ENCODE peak calls at places on chromosomes 4 and X, in five cellular contexts. One of them, this sample, is unnamed.

GRCh38 chr4:123825596-123826291 is 429.1 kb downstream of the SPRY1 start:
- DNase-seq in omental fat pad: no peak
- DNase-seq in BJ: no peak
- DNase-seq in nephron progenitor cell: no peak
- DNase-seq in GM12865: no peak
- DNase-seq in this sample: no peak

GRCh38 chr4:3320361-3321023 is 27.7 kb downstream of the RGS12 start:
- DNase-seq in BJ: no peak
- DNase-seq in omental fat pad: no peak
- DNase-seq in GM12865: no peak
- DNase-seq in nephron progenitor cell: no peak
- DNase-seq in this sample: no peak

GRCh38 chr4:77203380-77204197 is 46.6 kb downstream of the CCNG2 start:
- DNase-seq in nephron progenitor cell: peak
- DNase-seq in GM12865: peak
- DNase-seq in BJ: peak
- DNase-seq in omental fat pad: peak
- DNase-seq in this sample: peak

GRCh38 chr4:57265831-57266582 is 155.8 kb upstream of the IGFBP7 start:
- DNase-seq in omental fat pad: no peak
- DNase-seq in nephron progenitor cell: peak
- DNase-seq in BJ: no peak
- DNase-seq in GM12865: no peak
- DNase-seq in this sample: no peak

GRCh38 chr4:88196523-88197185 is 38.2 kb upstream of the ABCG2 start:
- DNase-seq in omental fat pad: no peak
- DNase-seq in GM12865: no peak
- DNase-seq in nephron progenitor cell: no peak
- DNase-seq in BJ: no peak
- DNase-seq in this sample: no peak

GRCh38 chr4:98748609-98749008 is 90.2 kb upstream of the TSPAN5 start:
- DNase-seq in nephron progenitor cell: no peak
- DNase-seq in omental fat pad: no peak
- DNase-seq in GM12865: no peak
- DNase-seq in BJ: no peak
- DNase-seq in this sample: no peak

GRCh38 chrX:111411591-111412371 is at the start of gene DCX:
- DNase-seq in nephron progenitor cell: no peak
- DNase-seq in omental fat pad: no peak
- DNase-seq in GM12865: no peak
- DNase-seq in BJ: no peak
- DNase-seq in this sample: no peak

GRCh38 chr4:175090116-175090515 is 172.0 kb downstream of the ADAM29 start:
- DNase-seq in nephron progenitor cell: no peak
- DNase-seq in BJ: no peak
- DNase-seq in omental fat pad: no peak
- DNase-seq in GM12865: no peak
- DNase-seq in this sample: no peak

GRCh38 chr4:103626296-103626695 is 93.5 kb downstream of the TACR3 start:
- DNase-seq in BJ: no peak
- DNase-seq in omental fat pad: no peak
- DNase-seq in nephron progenitor cell: no peak
- DNase-seq in GM12865: no peak
- DNase-seq in this sample: no peak

GRCh38 chrX:22247169-22247568 is 25.5 kb upstream of the CBLL2 start:
- DNase-seq in BJ: no peak
- DNase-seq in GM12865: no peak
- DNase-seq in omental fat pad: no peak
- DNase-seq in nephron progenitor cell: no peak
- DNase-seq in this sample: no peak

GRCh38 chr4:8556341-8557150 is 23.6 kb upstream of the GPR78 start:
- DNase-seq in GM12865: no peak
- DNase-seq in BJ: no peak
- DNase-seq in omental fat pad: no peak
- DNase-seq in nephron progenitor cell: no peak
- DNase-seq in this sample: no peak

GRCh38 chr4:99437686-99438577 is 2.8 kb upstream of the ADH7 start:
- DNase-seq in GM12865: no peak
- DNase-seq in BJ: no peak
- DNase-seq in nephron progenitor cell: no peak
- DNase-seq in omental fat pad: no peak
- DNase-seq in this sample: no peak

GRCh38 chr4:25861422-25861926 is 1.3 kb downstream of the SEL1L3 start:
- DNase-seq in BJ: no peak
- DNase-seq in GM12865: no peak
- DNase-seq in omental fat pad: no peak
- DNase-seq in nephron progenitor cell: no peak
- DNase-seq in this sample: no peak

GRCh38 chr4:88177981-88178632 is 19.7 kb upstream of the ABCG2 start:
- DNase-seq in nephron progenitor cell: no peak
- DNase-seq in BJ: peak
- DNase-seq in GM12865: peak
- DNase-seq in omental fat pad: no peak
- DNase-seq in this sample: peak

GRCh38 chrX:153643431-153644351 is 3.3 kb upstream of the DUSP9 start:
- DNase-seq in nephron progenitor cell: peak
- DNase-seq in GM12865: no peak
- DNase-seq in BJ: no peak
- DNase-seq in omental fat pad: no peak
- DNase-seq in this sample: no peak

GRCh38 chr4:153529646-153530045 is 63.5 kb downstream of the TMEM131L start:
- DNase-seq in nephron progenitor cell: no peak
- DNase-seq in omental fat pad: no peak
- DNase-seq in GM12865: no peak
- DNase-seq in BJ: no peak
- DNase-seq in this sample: no peak

GRCh38 chr4:24475756-24476155 is 108.6 kb downstream of the DHX15 start:
- DNase-seq in BJ: no peak
- DNase-seq in nephron progenitor cell: no peak
- DNase-seq in omental fat pad: no peak
- DNase-seq in GM12865: no peak
- DNase-seq in this sample: no peak

GRCh38 chr4:8328866-8329559 is 59.5 kb downstream of the HTRA3 start:
- DNase-seq in GM12865: no peak
- DNase-seq in BJ: no peak
- DNase-seq in nephron progenitor cell: no peak
- DNase-seq in omental fat pad: no peak
- DNase-seq in this sample: no peak

GRCh38 chr4:10441512-10441911 is 15.7 kb downstream of the ZNF518B start:
- DNase-seq in GM12865: no peak
- DNase-seq in BJ: no peak
- DNase-seq in nephron progenitor cell: no peak
- DNase-seq in omental fat pad: no peak
- DNase-seq in this sample: no peak

GRCh38 chrX:16138108-16138427 is 14.7 kb downstream of the GRPR start:
- DNase-seq in BJ: no peak
- DNase-seq in GM12865: peak
- DNase-seq in omental fat pad: no peak
- DNase-seq in nephron progenitor cell: no peak
- DNase-seq in this sample: no peak

GRCh38 chrX:54386314-54386713 is 28.5 kb upstream of the WNK3 start:
- DNase-seq in omental fat pad: no peak
- DNase-seq in BJ: no peak
- DNase-seq in nephron progenitor cell: no peak
- DNase-seq in GM12865: no peak
- DNase-seq in this sample: no peak

GRCh38 chr4:75514949-75515612 is 808 bp downstream of the THAP6 start:
- DNase-seq in omental fat pad: no peak
- DNase-seq in GM12865: peak
- DNase-seq in BJ: no peak
- DNase-seq in nephron progenitor cell: no peak
- DNase-seq in this sample: no peak

GRCh38 chr4:98126141-98126540 is 17.1 kb downstream of the STPG2 start:
- DNase-seq in GM12865: no peak
- DNase-seq in omental fat pad: no peak
- DNase-seq in BJ: no peak
- DNase-seq in nephron progenitor cell: no peak
- DNase-seq in this sample: no peak

GRCh38 chr4:109826719-109827118 is 1.1 kb upstream of the RRH start:
- DNase-seq in GM12865: peak
- DNase-seq in BJ: no peak
- DNase-seq in nephron progenitor cell: no peak
- DNase-seq in omental fat pad: no peak
- DNase-seq in this sample: no peak

DNA sequence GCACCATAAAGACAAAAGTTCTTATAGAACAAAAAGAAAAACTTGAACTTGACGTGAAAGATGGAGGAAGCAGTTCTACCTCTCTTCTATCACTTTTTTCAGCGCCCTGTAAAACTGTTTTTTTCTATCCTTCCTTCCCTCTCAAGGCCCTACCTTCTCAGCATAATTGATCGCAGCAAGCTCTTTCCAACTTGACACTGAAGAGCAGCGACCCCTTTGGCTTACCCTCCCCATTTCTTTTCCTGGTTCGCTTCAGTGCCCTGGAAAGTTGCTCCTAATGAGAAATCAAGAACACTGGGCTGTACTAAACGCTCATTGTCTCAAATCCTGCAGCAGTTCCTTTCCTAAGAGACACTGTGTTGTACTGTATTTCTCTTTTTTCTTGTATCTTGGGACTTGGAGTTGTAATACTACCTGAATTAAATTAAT is 150.6 kb upstream of the SLC4A4 start:
- DNase-seq in GM12865: no peak
- DNase-seq in nephron progenitor cell: peak
- DNase-seq in BJ: no peak
- DNase-seq in omental fat pad: no peak
- DNase-seq in this sample: no peak
- TF ChIP-seq CTCF in GM12865: no peak
- TF ChIP-seq CTCF in nephron progenitor cell: no peak
- TF ChIP-seq CTCF in BJ: no peak
- TF ChIP-seq CTCF in omental fat pad: no peak
- TF ChIP-seq CTCF in this sample: no peak

DNA sequence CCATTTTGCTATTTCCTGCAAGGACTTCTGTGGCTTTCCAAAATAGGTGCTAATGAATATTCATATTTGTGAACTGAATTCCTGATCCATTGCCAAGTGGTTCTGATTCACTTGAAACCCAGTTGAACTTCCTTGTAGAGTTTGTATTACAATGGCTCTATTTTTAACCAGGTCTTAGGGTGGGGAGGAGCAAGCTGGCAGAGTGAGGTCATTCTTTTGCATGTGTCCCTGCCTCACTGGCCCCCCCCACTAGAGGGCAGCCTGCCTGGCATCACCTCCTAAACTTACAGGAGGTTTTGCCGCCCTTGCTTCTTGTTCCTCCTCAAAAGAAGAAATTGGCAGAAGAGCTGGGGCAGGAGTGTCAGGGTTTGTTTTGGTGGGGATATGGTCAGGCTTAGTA is 10.5 kb downstream of the PTTG2 start:
- DNase-seq in GM12865: peak
- DNase-seq in BJ: no peak
- DNase-seq in nephron progenitor cell: no peak
- DNase-seq in omental fat pad: peak
- DNase-seq in this sample: no peak
- TF ChIP-seq CTCF in GM12865: peak
- TF ChIP-seq CTCF in BJ: peak
- TF ChIP-seq CTCF in nephron progenitor cell: no peak
- TF ChIP-seq CTCF in omental fat pad: no peak
- TF ChIP-seq CTCF in this sample: peak

GRCh38 chr4:78612398-78613005 is 60.9 kb downstream of the ANXA3 start:
- DNase-seq in BJ: no peak
- DNase-seq in nephron progenitor cell: no peak
- DNase-seq in omental fat pad: no peak
- DNase-seq in GM12865: peak
- DNase-seq in this sample: peak
- TF ChIP-seq CTCF in BJ: peak
- TF ChIP-seq CTCF in nephron progenitor cell: peak
- TF ChIP-seq CTCF in omental fat pad: no peak
- TF ChIP-seq CTCF in GM12865: peak
- TF ChIP-seq CTCF in this sample: peak

GRCh38 chrX:97016106-97016505 is 132.4 kb downstream of the RPA4 start:
- DNase-seq in nephron progenitor cell: no peak
- DNase-seq in omental fat pad: no peak
- DNase-seq in BJ: no peak
- DNase-seq in GM12865: no peak
- DNase-seq in this sample: no peak
- TF ChIP-seq CTCF in nephron progenitor cell: no peak
- TF ChIP-seq CTCF in omental fat pad: no peak
- TF ChIP-seq CTCF in BJ: no peak
- TF ChIP-seq CTCF in GM12865: no peak
- TF ChIP-seq CTCF in this sample: peak

DNA sequence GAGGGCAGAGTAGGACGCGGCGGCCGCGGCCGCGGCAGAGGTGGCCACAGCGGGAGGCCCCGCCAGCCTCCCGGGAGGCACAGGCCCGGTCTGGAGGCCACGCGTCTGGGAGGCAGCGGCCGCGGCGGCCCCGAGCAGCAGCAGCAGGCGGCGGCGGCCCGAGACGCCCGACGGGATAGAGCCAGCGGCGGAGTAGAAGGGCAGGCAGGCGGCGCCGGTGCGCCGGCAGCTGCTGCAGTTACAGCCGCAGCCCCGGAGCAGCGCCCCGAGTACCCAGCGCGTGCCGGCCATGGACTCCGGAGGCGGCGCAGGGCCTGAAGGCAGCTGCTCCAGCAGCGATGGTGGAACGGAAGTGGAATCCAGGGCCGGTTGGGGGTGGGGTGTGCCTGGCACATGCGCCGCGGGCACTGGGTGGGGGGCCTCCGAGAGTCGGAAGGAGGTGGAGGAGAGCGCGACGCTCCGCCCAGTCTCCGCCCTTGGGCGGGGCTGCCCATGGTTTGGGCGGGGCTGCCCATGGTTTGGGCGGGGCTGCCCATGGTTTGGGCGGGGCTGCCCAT is at the start of gene GRSF1:
- DNase-seq in BJ: peak
- DNase-seq in omental fat pad: peak
- DNase-seq in nephron progenitor cell: peak
- DNase-seq in GM12865: peak
- DNase-seq in this sample: peak
- TF ChIP-seq CTCF in BJ: no peak
- TF ChIP-seq CTCF in omental fat pad: no peak
- TF ChIP-seq CTCF in nephron progenitor cell: no peak
- TF ChIP-seq CTCF in GM12865: peak
- TF ChIP-seq CTCF in this sample: no peak

DNA sequence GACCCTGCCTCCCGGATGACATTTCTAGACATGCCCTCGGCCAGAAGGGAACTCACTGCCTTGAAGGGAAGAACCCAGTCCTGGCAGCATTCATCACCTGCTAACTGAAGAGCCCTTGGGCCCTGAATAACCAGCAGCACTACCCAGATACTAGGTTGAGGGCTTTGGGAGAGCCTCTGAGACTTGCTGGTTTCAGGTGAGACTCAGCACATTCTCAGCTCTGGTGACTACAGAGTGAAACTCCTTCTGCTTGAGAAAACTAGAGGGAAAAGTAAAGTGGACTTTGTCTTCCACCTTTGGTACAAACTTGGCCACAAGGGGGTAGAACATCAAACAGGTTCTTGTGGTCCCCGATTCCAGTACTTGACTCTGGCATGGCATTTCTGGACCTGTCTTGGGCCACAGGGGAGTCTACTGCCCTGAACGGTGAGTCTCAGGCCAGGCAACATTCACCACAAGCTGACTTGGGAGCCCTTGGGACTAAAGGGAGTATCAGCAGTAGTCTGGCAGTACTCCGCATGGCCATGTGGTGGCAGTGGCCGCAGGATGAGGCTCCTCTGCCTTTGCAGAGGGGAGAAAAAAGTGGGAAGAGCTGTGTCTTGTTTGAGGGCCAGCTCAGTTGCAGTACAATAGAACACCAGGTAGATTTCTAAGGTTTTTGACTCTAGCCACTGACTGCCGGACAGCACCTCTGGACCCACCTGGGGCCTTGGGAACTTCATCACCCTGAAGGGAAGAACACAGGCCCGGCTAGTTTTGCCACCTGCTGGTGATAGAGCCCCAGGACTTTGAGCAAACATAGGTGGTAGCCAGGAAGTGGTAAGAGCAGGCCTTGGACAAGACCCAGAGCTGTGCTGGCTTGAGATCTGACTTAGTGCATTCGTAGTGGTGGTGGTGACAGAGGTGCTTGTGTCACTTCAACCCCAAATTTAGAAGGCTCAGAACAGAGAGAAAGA is 414.8 kb downstream of the OPHN1 start:
- DNase-seq in BJ: no peak
- DNase-seq in GM12865: no peak
- DNase-seq in omental fat pad: no peak
- DNase-seq in nephron progenitor cell: peak
- DNase-seq in this sample: no peak
- TF ChIP-seq CTCF in BJ: peak
- TF ChIP-seq CTCF in GM12865: no peak
- TF ChIP-seq CTCF in omental fat pad: no peak
- TF ChIP-seq CTCF in nephron progenitor cell: peak
- TF ChIP-seq CTCF in this sample: peak